ENCODE peak calls at places on chromosomes 3 and 15, in five cellular contexts. N, W, V, Y and D are unnamed samples.

GRCh38 chr15:40241305-40242215 is 2.7 kb downstream of the PAK6 start:
- DNase-seq in N (no peak), V (no peak), W (no peak), Y (peak; percentile 25), D (peak; percentile 19)

GRCh38 chr3:43106293-43106628 is 382 bp upstream of the POMGNT2 start:
- DNase-seq in Y (no peak), V (no peak), N (no peak), W (no peak), D (no peak)

GRCh38 chr3:38099518-38099917 is 37.4 kb downstream of the ACAA1 start:
- DNase-seq in V (no peak), W (no peak), N (no peak), Y (no peak), D (no peak)

GRCh38 chr3:172057624-172058023 is 18.2 kb downstream of the FNDC3B start:
- DNase-seq in W (no peak), Y (no peak), V (no peak), N (no peak), D (no peak)

GRCh38 chr15:92662797-92663196 is 7.2 kb upstream of the FAM174B start:
- DNase-seq in V (no peak), W (no peak), N (no peak), Y (no peak), D (no peak)

GRCh38 chr3:179027326-179027900 is 44.2 kb downstream of the ZMAT3 start:
- DNase-seq in V (no peak), Y (no peak), W (no peak), N (peak; percentile 22), D (no peak)

GRCh38 chr3:190883973-190884832 is 21.7 kb upstream of the GMNC start:
- DNase-seq in N (peak; percentile 31), V (peak; percentile 21), W (peak; percentile 16), Y (peak; percentile 22), D (peak; percentile 40)

GRCh38 chr3:66276705-66277274 is 56.0 kb downstream of the SLC25A26 start:
- DNase-seq in Y (no peak), W (peak; percentile 45), V (peak; percentile 58), N (peak; percentile 72), D (no peak)

GRCh38 chr3:142595581-142595950 is 627 bp upstream of the PLS1 start:
- DNase-seq in W (no peak), N (no peak), V (no peak), Y (no peak), D (no peak)

GRCh38 chr3:160546727-160547126 is 18.6 kb downstream of the KPNA4 start:
- DNase-seq in W (no peak), V (no peak), N (no peak), Y (no peak), D (no peak)

GRCh38 chr15:101614001-101614585 is 38.1 kb downstream of the TM2D3 start:
- DNase-seq in V (no peak), N (no peak), W (no peak), Y (no peak), D (no peak)

GRCh38 chr15:73108676-73109075 is 56.4 kb downstream of the NEO1 start:
- DNase-seq in Y (no peak), V (no peak), N (no peak), W (no peak), D (no peak)

GRCh38 chr3:176926034-176926433 is 271.2 kb downstream of the TBL1XR1 start:
- DNase-seq in W (no peak), N (no peak), Y (no peak), V (no peak), D (no peak)

GRCh38 chr3:140842984-140843649 is 98.5 kb upstream of the SLC25A36 start:
- DNase-seq in V (no peak), Y (peak; percentile 37), N (no peak), W (no peak), D (peak; percentile 72)

GRCh38 chr3:172707967-172708366 is 2.9 kb downstream of the NCEH1 start:
- DNase-seq in Y (no peak), W (no peak), V (no peak), N (no peak), D (no peak)

GRCh38 chr15:65512807-65513416 is 4.6 kb downstream of the DPP8 start:
- DNase-seq in V (no peak), W (no peak), N (peak; percentile 91), Y (no peak), D (no peak)

GRCh38 chr3:23396746-23397145 is 193.6 kb downstream of the UBE2E2 start:
- DNase-seq in N (no peak), Y (no peak), W (no peak), V (no peak), D (no peak)

GRCh38 chr3:112632596-112632995 is 8.3 kb downstream of the CCDC80 start:
- DNase-seq in N (no peak), V (no peak), Y (no peak), W (no peak), D (no peak)

GRCh38 chr15:45205192-45205591 is 17.4 kb upstream of the SHF start:
- DNase-seq in N (no peak), W (no peak), Y (no peak), V (peak; percentile 78), D (peak; percentile 69)

GRCh38 chr3:63349583-63350177 is 71.6 kb downstream of the SYNPR start:
- DNase-seq in Y (no peak), W (no peak), N (peak; percentile 27), V (peak; percentile 56), D (peak; percentile 43)

GRCh38 chr3:99119312-99119810 is 217.9 kb upstream of the DCBLD2 start:
- DNase-seq in Y (no peak), N (no peak), V (no peak), W (no peak), D (no peak)

GRCh38 chr3:108320746-108321350 is 24.5 kb downstream of the HHLA2 start:
- DNase-seq in Y (no peak), W (no peak), N (no peak), V (no peak), D (no peak)

GRCh38 chr3:185824051-185824466 is 783 bp downstream of the IGF2BP2 start:
- DNase-seq in W (no peak), N (peak; percentile 27), V (peak; percentile 32), Y (peak; percentile 53), D (peak; percentile 32)

GRCh38 chr15:100115066-100115710 is 226.6 kb downstream of the ADAMTS17 start:
- DNase-seq in V (no peak), Y (no peak), N (no peak), W (no peak), D (no peak)

GRCh38 chr3:194871143-194871863 is 185.6 kb downstream of the FAM43A start:
- DNase-seq in N (peak; percentile 57), Y (peak; percentile 33), V (peak; percentile 88), W (peak; percentile 17), D (peak; percentile 59)

GRCh38 chr3:10192953-10193691 is 28.4 kb downstream of the IRAK2 start:
- DNase-seq in N (peak; percentile 75), W (no peak), V (peak; percentile 62), Y (peak; percentile 60), D (no peak)

GRCh38 chr3:117510396-117510795 is 800.8 kb downstream of the TUSC7 start:
- DNase-seq in W (no peak), Y (no peak), N (no peak), V (no peak), D (no peak)

GRCh38 chr15:69616558-69616957 is 163.9 kb downstream of the RPLP1 start:
- DNase-seq in W (no peak), N (no peak), V (no peak), Y (no peak), D (no peak)

GRCh38 chr15:63018639-63019038 is 23.9 kb upstream of the TPM1 start:
- DNase-seq in W (no peak), Y (no peak), N (no peak), V (no peak), D (no peak)

GRCh38 chr15:54347082-54347827 is 369.0 kb downstream of the UNC13C start:
- DNase-seq in V (no peak), W (no peak), N (no peak), Y (no peak), D (no peak)

GRCh38 chr15:50797926-50798325 is 32.4 kb upstream of the SPPL2A start:
- DNase-seq in N (no peak), W (no peak), V (no peak), Y (no peak), D (no peak)

GRCh38 chr3:194003128-194004057 is 132.6 kb upstream of the HES1 start:
- DNase-seq in N (peak; percentile 94), W (peak; percentile 83), Y (peak; percentile 78), V (peak; percentile 91), D (peak; percentile 75)

GRCh38 chr15:66115568-66116206 is 137.9 kb downstream of the MEGF11 start:
- DNase-seq in N (no peak), W (no peak), Y (no peak), V (peak; percentile 27), D (no peak)

GRCh38 chr3:36909181-36909580 is 35.7 kb downstream of the TRANK1 start:
- DNase-seq in N (no peak), V (no peak), Y (no peak), W (no peak), D (no peak)

GRCh38 chr3:36907911-36908646 is 36.8 kb downstream of the TRANK1 start:
- DNase-seq in N (peak; percentile 40), Y (no peak), V (peak; percentile 86), W (no peak), D (no peak)

GRCh38 chr3:36909666-36910065 is 35.2 kb downstream of the TRANK1 start:
- DNase-seq in V (no peak), Y (no peak), N (no peak), W (no peak), D (no peak)

GRCh38 chr3:36908647-36909180 is 36.1 kb downstream of the TRANK1 start:
- DNase-seq in W (no peak), N (no peak), V (no peak), Y (no peak), D (no peak)

DNA sequence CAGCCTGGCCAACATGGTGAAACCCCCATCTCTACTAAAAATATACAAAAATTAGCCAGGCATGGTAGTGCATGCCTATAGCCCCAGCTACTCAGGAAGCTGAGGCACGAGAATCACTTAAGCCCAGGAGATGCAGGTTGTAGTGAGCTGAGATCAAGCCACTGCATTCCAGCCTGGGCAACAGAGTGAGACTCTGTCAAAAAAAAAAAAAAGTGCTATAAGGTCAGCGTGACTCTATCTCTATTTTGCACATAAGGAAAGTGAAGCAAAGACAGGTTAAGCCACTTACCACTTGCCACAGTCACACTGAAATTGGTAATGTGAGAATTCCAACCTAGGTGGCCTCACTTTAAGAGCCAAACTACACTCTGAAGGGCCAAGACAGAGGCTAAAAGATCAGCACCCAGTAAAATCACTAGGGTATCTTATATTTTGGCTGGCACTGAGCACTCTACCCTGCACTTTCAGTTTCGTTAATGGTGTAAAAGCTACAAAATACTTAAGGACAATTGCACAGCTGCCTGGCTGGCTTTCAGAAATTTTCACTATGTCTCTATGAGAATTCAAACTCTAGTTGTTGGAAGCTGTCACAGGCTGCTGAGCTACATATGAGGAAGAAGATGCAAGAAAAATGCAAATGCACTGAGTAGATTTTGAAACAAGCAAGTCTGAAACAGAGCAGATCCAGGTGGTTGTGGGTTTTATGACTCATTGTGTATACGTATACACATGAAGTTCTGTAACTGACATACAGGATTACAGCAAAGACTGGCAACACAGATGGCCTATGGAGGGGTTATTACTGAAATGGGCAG is 32.7 kb downstream of the TRANK1 start:
- DNase-seq in V (no peak), N (no peak), Y (peak; percentile 61), W (no peak), D (peak; percentile 82)
- TF ChIP-seq CTCF in V (no peak), N (no peak), Y (no peak), W (no peak), D (no peak)

GRCh38 chr15:36734366-36734765 is 154.9 kb downstream of the CDIN1 start:
- DNase-seq in Y (no peak), V (no peak), W (no peak), N (no peak), D (no peak)
- TF ChIP-seq CTCF in Y (no peak), V (no peak), W (no peak), N (no peak), D (no peak)

GRCh38 chr15:68508485-68509189 is 70.2 kb upstream of the CORO2B start:
- DNase-seq in N (peak; percentile 31), W (no peak), Y (no peak), V (no peak), D (no peak)
- TF ChIP-seq CTCF in N (no peak), W (no peak), Y (no peak), V (no peak), D (no peak)

GRCh38 chr3:32873491-32874130 is 55.8 kb downstream of the TRIM71 start:
- DNase-seq in W (no peak), V (no peak), N (no peak), Y (no peak), D (no peak)
- TF ChIP-seq CTCF in W (no peak), V (no peak), N (no peak), Y (no peak), D (no peak)